ENCODE peak calls at places on chromosomes 7 and 10, in five cellular contexts. Q is NCI-H187 treated with DMSO at 0.1 percent for 48 hours; H is CD8-positive, alpha-beta T cell; O is stimulated activated CD4-positive, alpha-beta T cell treated with anti-CD3 and anti-CD28 coated beads, TNF-alpha, amount 100 ng/mL, for 4 hours; I is activated CD8-positive, alpha-beta memory T cell treated with anti-CD3 and anti-CD28 coated beads for 1 hour. T is an unnamed sample.

GRCh38 chr7:44309271-44310091 is 15.9 kb downstream of the CAMK2B start:
- DNase-seq in Q (no peak), H (peak; percentile 56), O (no peak), I (peak; percentile 15), T (peak; percentile 24)

GRCh38 chr10:125928928-125929585 is 32.7 kb downstream of the FANK1 start:
- DNase-seq in Q (no peak), H (no peak), O (no peak), I (no peak), T (no peak)

GRCh38 chr10:102001435-102002068 is 54.4 kb downstream of the ARMH3 start:
- DNase-seq in Q (no peak), H (no peak), O (no peak), I (no peak), T (peak; percentile 34)

GRCh38 chr10:118259288-118259906 is 82.7 kb downstream of the FAM204A start:
- DNase-seq in Q (no peak), H (no peak), O (no peak), I (no peak), T (peak; percentile 65)

GRCh38 chr10:74049995-74050394 is 52.1 kb downstream of the VCL start:
- DNase-seq in Q (no peak), H (no peak), O (no peak), I (no peak), T (no peak)

GRCh38 chr7:123966936-123967335 is 41.9 kb downstream of the SPAM1 start:
- DNase-seq in Q (no peak), H (no peak), O (no peak), I (no peak), T (peak; percentile 40)

GRCh38 chr7:14457567-14458453 is 444.7 kb downstream of the DGKB start:
- DNase-seq in Q (peak; percentile 47), H (no peak), O (no peak), I (peak; percentile 1), T (peak; percentile 72)

GRCh38 chr10:60082341-60083038 is 176.1 kb upstream of the CCDC6 start:
- DNase-seq in Q (no peak), H (no peak), O (no peak), I (no peak), T (no peak)

GRCh38 chr7:34354906-34355305 is 303.1 kb upstream of the NPSR1 start:
- DNase-seq in Q (no peak), H (no peak), O (no peak), I (no peak), T (no peak)

GRCh38 chr10:129771024-129771423 is 193.1 kb downstream of the EBF3 start:
- DNase-seq in Q (no peak), H (peak; percentile 21), O (no peak), I (no peak), T (no peak)

GRCh38 chr7:107691713-107692112 is 31.1 kb downstream of the SLC26A4 start:
- DNase-seq in Q (no peak), H (no peak), O (no peak), I (no peak), T (no peak)

GRCh38 chr10:80599424-80599847 is 61.7 kb downstream of the SH2D4B start:
- DNase-seq in Q (peak; percentile 1), H (peak; percentile 51), O (no peak), I (no peak), T (peak; percentile 77)

GRCh38 chr7:147432068-147432467 is 1158.5 kb upstream of the C7orf33 start:
- DNase-seq in Q (no peak), H (no peak), O (no peak), I (no peak), T (peak; percentile 69)

GRCh38 chr7:35697414-35698175 is 2.7 kb upstream of the HERPUD2 start:
- DNase-seq in Q (no peak), H (no peak), O (no peak), I (no peak), T (no peak)

GRCh38 chr10:3747248-3747960 is 37.6 kb downstream of the KLF6 start:
- DNase-seq in Q (no peak), H (no peak), O (no peak), I (no peak), T (no peak)

GRCh38 chr10:91652364-91652763 is 19.5 kb upstream of the PPP1R3C start:
- DNase-seq in Q (no peak), H (no peak), O (no peak), I (no peak), T (no peak)

T was measured in D341Med.